ENCODE peak calls at places on chromosome 16, in seven cellular contexts. E is fibroblast of mammary gland, I is endothelial cell of umbilical vein, O is neural crest cell, J is tibial artery, H is HFF-Myc, G is fibroblast of villous mesenchyme. X is an unnamed sample.
A peak's percentile ranks its signal among the peaks of the same experiment; 100 is the strongest.

GRCh38 chr16:2532494-2533141 is 1.4 kb upstream of the CEMP1 start:
- DNase-seq in H (no peak), O (no peak), E (peak; percentile 56), J (peak; percentile 87), G (peak; percentile 57), I (peak; percentile 46), X (no peak)

GRCh38 chr16:68368602-68368944 is 57.8 kb downstream of the PRMT7 start:
- DNase-seq in G (no peak), J (no peak), H (no peak), I (no peak), O (no peak), E (no peak), X (no peak)

GRCh38 chr16:82010649-82011048 is 621 bp downstream of the SDR42E1 start:
- DNase-seq in I (no peak), E (no peak), J (no peak), H (no peak), O (no peak), G (no peak), X (no peak)

GRCh38 chr16:54952195-54952594 is 21.5 kb downstream of the IRX5 start:
- DNase-seq in I (no peak), E (no peak), O (no peak), H (no peak), G (no peak), J (no peak), X (no peak)

GRCh38 chr16:56424791-56425438 is 430 bp downstream of the AMFR start:
- DNase-seq in J (peak; percentile 76), I (peak; percentile 40), O (peak; percentile 36), H (no peak), G (peak; percentile 12), E (peak; percentile 14), X (no peak)

GRCh38 chr16:84503751-84504395 is 586 bp downstream of the MEAK7 start:
- DNase-seq in G (no peak), E (peak; percentile 43), O (no peak), H (no peak), J (peak; percentile 64), I (peak; percentile 29), X (no peak)

GRCh38 chr16:88593489-88593888 is 23.3 kb downstream of the ZC3H18 start:
- DNase-seq in J (no peak), E (no peak), H (no peak), G (no peak), I (no peak), O (no peak), X (no peak)

GRCh38 chr16:80174416-80174815 is 366.4 kb upstream of the DYNLRB2 start:
- DNase-seq in H (no peak), E (peak; percentile 76), O (no peak), G (peak; percentile 85), J (no peak), I (no peak), X (no peak)

GRCh38 chr16:23337836-23338550 is 35.9 kb downstream of the SCNN1B start:
- DNase-seq in O (no peak), I (no peak), H (no peak), G (no peak), E (no peak), J (no peak), X (no peak)

GRCh38 chr16:86088287-86088686 is 189.3 kb downstream of the IRF8 start:
- DNase-seq in H (no peak), J (peak; percentile 0), I (no peak), O (no peak), G (no peak), E (no peak), X (no peak)

GRCh38 chr16:12461971-12462370 is 341.7 kb downstream of the CPPED1 start:
- DNase-seq in G (no peak), O (no peak), J (no peak), I (no peak), H (no peak), E (no peak), X (no peak)

GRCh38 chr16:85027349-85027967 is at the start of gene KIAA0513:
- DNase-seq in J (peak; percentile 95), H (no peak), O (peak; percentile 96), E (peak; percentile 87), I (peak; percentile 94), G (peak; percentile 93), X (peak; percentile 71)

GRCh38 chr16:14071576-14072271 is 605 bp downstream of the MRTFB start:
- DNase-seq in O (no peak), I (peak; percentile 25), H (no peak), E (no peak), J (no peak), G (peak; percentile 20), X (no peak)

GRCh38 chr16:52578007-52578828 is 31.3 kb upstream of the TOX3 start:
- DNase-seq in O (no peak), J (no peak), I (no peak), H (no peak), E (no peak), G (no peak), X (no peak)
- TF ChIP-seq CTCF in O (no peak), J (no peak), I (no peak), H (no peak), E (no peak), G (no peak), X (no peak)

GRCh38 chr16:30585400-30586191 is at the start of gene ZNF785:
- DNase-seq in G (peak; percentile 99), J (peak; percentile 99), E (peak; percentile 99), H (peak; percentile 95), O (peak; percentile 87), I (peak; percentile 99), X (peak; percentile 84)
- TF ChIP-seq CTCF in G (no peak), J (no peak), E (no peak), H (no peak), O (no peak), I (no peak), X (no peak)

DNA sequence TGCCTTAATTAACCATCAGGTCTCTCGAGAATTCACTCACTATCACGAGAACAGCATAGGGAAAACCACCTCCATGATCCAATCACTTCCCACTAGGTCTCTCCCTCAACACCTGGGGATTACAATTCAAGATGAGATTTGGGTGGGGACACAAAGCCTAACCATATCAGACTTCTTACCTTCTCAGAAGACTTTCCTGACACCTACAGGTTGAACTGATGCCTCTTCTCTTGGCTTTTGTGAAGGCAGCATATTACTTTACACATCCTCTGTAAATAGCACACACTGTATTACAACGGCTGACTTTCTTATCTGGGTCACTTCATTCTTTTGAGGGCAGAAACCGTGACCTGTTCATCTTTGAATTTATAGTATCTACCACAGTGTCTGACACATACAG is 23.6 kb downstream of the BMERB1 start:
- DNase-seq in O (no peak), J (no peak), H (no peak), G (no peak), I (no peak), E (no peak), X (no peak)
- TF ChIP-seq CTCF in O (no peak), J (no peak), H (no peak), G (no peak), I (no peak), E (no peak), X (no peak)

GRCh38 chr16:21097151-21097550 is 53.5 kb downstream of the DNAH3 start:
- DNase-seq in H (no peak), O (no peak), E (peak; percentile 63), J (no peak), G (peak; percentile 8), I (no peak), X (no peak)

GRCh38 chr16:21100447-21100846 is 50.2 kb downstream of the DNAH3 start:
- DNase-seq in O (no peak), H (peak; percentile 44), E (peak; percentile 66), G (peak; percentile 60), I (no peak), J (no peak), X (no peak)

GRCh38 chr16:21104124-21104860 is 46.4 kb downstream of the DNAH3 start:
- DNase-seq in I (peak; percentile 82), O (no peak), E (peak; percentile 26), H (no peak), J (no peak), G (peak; percentile 21), X (no peak)

GRCh38 chr16:21101631-21102420 is 48.8 kb downstream of the DNAH3 start:
- DNase-seq in E (peak; percentile 31), J (no peak), H (no peak), O (no peak), G (peak; percentile 23), I (no peak), X (no peak)
- TF ChIP-seq CTCF in E (peak; percentile 52), J (no peak), H (peak; percentile 27), O (peak; percentile 46), G (peak; percentile 47), I (peak; percentile 19), X (no peak)

DNA sequence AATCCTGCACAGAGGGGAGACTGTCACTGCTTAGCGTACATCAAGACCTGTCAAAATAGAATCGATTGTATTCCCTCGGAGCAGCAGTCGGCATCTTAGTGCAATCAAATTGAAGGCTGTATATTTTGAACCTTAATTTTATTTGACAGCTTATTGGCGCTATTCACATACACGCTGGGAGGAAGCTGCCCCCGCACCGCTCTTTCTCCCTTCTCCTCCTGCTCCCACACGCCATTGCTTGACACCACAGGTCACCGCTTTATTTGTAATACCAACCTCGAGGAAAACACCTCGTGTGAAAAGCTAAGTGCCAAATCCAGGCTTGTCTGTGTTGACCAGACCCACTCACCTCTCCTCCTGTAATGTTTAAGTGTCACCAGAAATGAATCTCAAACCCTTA is 331.5 kb downstream of the GRIN2A start:
- DNase-seq in E (no peak), J (no peak), H (no peak), I (no peak), G (peak; percentile 5), O (no peak), X (no peak)
- TF ChIP-seq CTCF in E (no peak), J (no peak), H (no peak), I (no peak), G (no peak), O (no peak), X (no peak)

DNA sequence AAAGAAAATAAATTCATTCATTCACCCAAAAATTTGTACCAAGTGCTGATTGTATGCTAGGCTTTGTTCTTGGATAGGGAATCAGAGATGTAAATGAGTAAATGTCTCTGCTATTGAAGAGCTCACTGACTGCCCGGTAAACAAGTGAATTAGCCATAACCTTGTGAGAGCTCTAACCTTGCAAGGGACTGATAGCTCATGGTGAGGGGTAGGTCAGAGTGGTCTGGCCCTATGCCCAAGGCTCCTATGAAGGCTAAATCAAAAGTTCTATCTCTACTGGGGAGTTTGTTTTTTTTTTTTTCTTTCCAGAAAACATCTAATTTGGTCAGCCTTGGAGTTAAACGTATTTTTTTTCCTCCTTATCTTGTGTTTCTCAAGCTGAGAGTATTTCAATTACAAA is 172.8 kb upstream of the CDH11 start:
- DNase-seq in O (no peak), J (no peak), G (no peak), I (no peak), H (no peak), E (no peak), X (no peak)
- TF ChIP-seq CTCF in O (no peak), J (no peak), G (no peak), I (no peak), H (no peak), E (no peak), X (no peak)

X was measured in omental fat pad.